ENCODE peak calls at places on chromosomes 5 and 9, in nine cellular contexts. One of them, this sample, is unnamed.

GRCh38 chr9:3290231-3290840 is 235.5 kb downstream of the RFX3 start:
- DNase-seq in Daoy: no peak
- DNase-seq in AG04450: no peak
- DNase-seq in stimulated activated CD4-positive, alpha-beta T cell treated with anti-CD3 and anti-CD28 coated beads, Interleukin-1b, Interleukin-23, amount 100 ng/mL, for 24 hours: no peak
- DNase-seq in iPS-NIHi11: no peak
- DNase-seq in AG08395: no peak
- DNase-seq in Kasumi-1: no peak
- DNase-seq in GM03348: no peak
- DNase-seq in iris pigment epithelial cell: no peak
- DNase-seq in this sample: no peak

GRCh38 chr5:117405197-117405596 is 830.6 kb upstream of the SEMA6A start:
- DNase-seq in AG08395: no peak
- DNase-seq in Kasumi-1: no peak
- DNase-seq in iPS-NIHi11: no peak
- DNase-seq in Daoy: no peak
- DNase-seq in GM03348: no peak
- DNase-seq in iris pigment epithelial cell: no peak
- DNase-seq in AG04450: no peak
- DNase-seq in stimulated activated CD4-positive, alpha-beta T cell treated with anti-CD3 and anti-CD28 coated beads, Interleukin-1b, Interleukin-23, amount 100 ng/mL, for 24 hours: no peak
- DNase-seq in this sample: no peak

GRCh38 chr9:129459550-129460322 is 161.2 kb downstream of the C9orf50 start:
- DNase-seq in Daoy: no peak
- DNase-seq in GM03348: no peak
- DNase-seq in iPS-NIHi11: no peak
- DNase-seq in iris pigment epithelial cell: no peak
- DNase-seq in AG08395: no peak
- DNase-seq in Kasumi-1: peak
- DNase-seq in stimulated activated CD4-positive, alpha-beta T cell treated with anti-CD3 and anti-CD28 coated beads, Interleukin-1b, Interleukin-23, amount 100 ng/mL, for 24 hours: no peak
- DNase-seq in AG04450: no peak
- DNase-seq in this sample: no peak

GRCh38 chr5:82421119-82421518 is 143.0 kb upstream of the RPS23 start:
- DNase-seq in AG04450: peak
- DNase-seq in iPS-NIHi11: no peak
- DNase-seq in stimulated activated CD4-positive, alpha-beta T cell treated with anti-CD3 and anti-CD28 coated beads, Interleukin-1b, Interleukin-23, amount 100 ng/mL, for 24 hours: no peak
- DNase-seq in iris pigment epithelial cell: peak
- DNase-seq in AG08395: no peak
- DNase-seq in GM03348: peak
- DNase-seq in Kasumi-1: no peak
- DNase-seq in Daoy: peak
- DNase-seq in this sample: no peak

GRCh38 chr5:154141686-154142300 is 48.7 kb upstream of the GALNT10 start:
- DNase-seq in AG04450: no peak
- DNase-seq in Kasumi-1: no peak
- DNase-seq in Daoy: no peak
- DNase-seq in iris pigment epithelial cell: no peak
- DNase-seq in iPS-NIHi11: no peak
- DNase-seq in stimulated activated CD4-positive, alpha-beta T cell treated with anti-CD3 and anti-CD28 coated beads, Interleukin-1b, Interleukin-23, amount 100 ng/mL, for 24 hours: no peak
- DNase-seq in AG08395: peak
- DNase-seq in GM03348: no peak
- DNase-seq in this sample: no peak

GRCh38 chr9:2722715-2723114 is 5.4 kb downstream of the KCNV2 start:
- DNase-seq in GM03348: peak
- DNase-seq in Daoy: peak
- DNase-seq in stimulated activated CD4-positive, alpha-beta T cell treated with anti-CD3 and anti-CD28 coated beads, Interleukin-1b, Interleukin-23, amount 100 ng/mL, for 24 hours: no peak
- DNase-seq in iris pigment epithelial cell: peak
- DNase-seq in AG04450: no peak
- DNase-seq in Kasumi-1: no peak
- DNase-seq in iPS-NIHi11: peak
- DNase-seq in AG08395: peak
- DNase-seq in this sample: no peak

GRCh38 chr9:88387733-88388202 is 476 bp upstream of the SPIN1 start:
- DNase-seq in iris pigment epithelial cell: peak
- DNase-seq in iPS-NIHi11: peak
- DNase-seq in Daoy: peak
- DNase-seq in stimulated activated CD4-positive, alpha-beta T cell treated with anti-CD3 and anti-CD28 coated beads, Interleukin-1b, Interleukin-23, amount 100 ng/mL, for 24 hours: no peak
- DNase-seq in AG04450: no peak
- DNase-seq in Kasumi-1: peak
- DNase-seq in GM03348: peak
- DNase-seq in AG08395: peak
- DNase-seq in this sample: peak

GRCh38 chr5:122523776-122524175 is 211.7 kb downstream of the SNCAIP start:
- DNase-seq in Kasumi-1: no peak
- DNase-seq in GM03348: no peak
- DNase-seq in stimulated activated CD4-positive, alpha-beta T cell treated with anti-CD3 and anti-CD28 coated beads, Interleukin-1b, Interleukin-23, amount 100 ng/mL, for 24 hours: no peak
- DNase-seq in iPS-NIHi11: no peak
- DNase-seq in iris pigment epithelial cell: no peak
- DNase-seq in AG04450: no peak
- DNase-seq in AG08395: no peak
- DNase-seq in Daoy: no peak
- DNase-seq in this sample: no peak

GRCh38 chr5:80569961-80570786 is at the start of gene ANKRD34B:
- DNase-seq in Daoy: peak
- DNase-seq in iPS-NIHi11: peak
- DNase-seq in AG04450: no peak
- DNase-seq in iris pigment epithelial cell: peak
- DNase-seq in stimulated activated CD4-positive, alpha-beta T cell treated with anti-CD3 and anti-CD28 coated beads, Interleukin-1b, Interleukin-23, amount 100 ng/mL, for 24 hours: no peak
- DNase-seq in Kasumi-1: no peak
- DNase-seq in GM03348: peak
- DNase-seq in AG08395: no peak
- DNase-seq in this sample: no peak

GRCh38 chr9:136623849-136624183 is 38.9 kb upstream of the EGFL7 start:
- DNase-seq in Kasumi-1: no peak
- DNase-seq in iris pigment epithelial cell: no peak
- DNase-seq in GM03348: no peak
- DNase-seq in AG08395: no peak
- DNase-seq in iPS-NIHi11: no peak
- DNase-seq in Daoy: no peak
- DNase-seq in AG04450: no peak
- DNase-seq in stimulated activated CD4-positive, alpha-beta T cell treated with anti-CD3 and anti-CD28 coated beads, Interleukin-1b, Interleukin-23, amount 100 ng/mL, for 24 hours: no peak
- DNase-seq in this sample: no peak

GRCh38 chr5:3845249-3845648 is 249.6 kb downstream of the IRX1 start:
- DNase-seq in Kasumi-1: no peak
- DNase-seq in GM03348: no peak
- DNase-seq in stimulated activated CD4-positive, alpha-beta T cell treated with anti-CD3 and anti-CD28 coated beads, Interleukin-1b, Interleukin-23, amount 100 ng/mL, for 24 hours: no peak
- DNase-seq in iPS-NIHi11: no peak
- DNase-seq in AG08395: no peak
- DNase-seq in AG04450: no peak
- DNase-seq in iris pigment epithelial cell: no peak
- DNase-seq in Daoy: peak
- DNase-seq in this sample: no peak

GRCh38 chr5:83026507-83026906 is 50.7 kb downstream of the TMEM167A start:
- DNase-seq in GM03348: no peak
- DNase-seq in AG04450: no peak
- DNase-seq in Daoy: no peak
- DNase-seq in stimulated activated CD4-positive, alpha-beta T cell treated with anti-CD3 and anti-CD28 coated beads, Interleukin-1b, Interleukin-23, amount 100 ng/mL, for 24 hours: no peak
- DNase-seq in iPS-NIHi11: peak
- DNase-seq in AG08395: no peak
- DNase-seq in Kasumi-1: no peak
- DNase-seq in iris pigment epithelial cell: no peak
- DNase-seq in this sample: no peak

GRCh38 chr5:81234801-81235200 is 1.7 kb downstream of the CKMT2 start:
- DNase-seq in Kasumi-1: no peak
- DNase-seq in AG08395: no peak
- DNase-seq in GM03348: no peak
- DNase-seq in AG04450: no peak
- DNase-seq in iris pigment epithelial cell: no peak
- DNase-seq in stimulated activated CD4-positive, alpha-beta T cell treated with anti-CD3 and anti-CD28 coated beads, Interleukin-1b, Interleukin-23, amount 100 ng/mL, for 24 hours: no peak
- DNase-seq in Daoy: no peak
- DNase-seq in iPS-NIHi11: no peak
- DNase-seq in this sample: no peak

GRCh38 chr9:86099695-86100364 is 472 bp upstream of the GOLM1 start:
- DNase-seq in Daoy: peak
- DNase-seq in GM03348: peak
- DNase-seq in iris pigment epithelial cell: peak
- DNase-seq in iPS-NIHi11: no peak
- DNase-seq in stimulated activated CD4-positive, alpha-beta T cell treated with anti-CD3 and anti-CD28 coated beads, Interleukin-1b, Interleukin-23, amount 100 ng/mL, for 24 hours: no peak
- DNase-seq in Kasumi-1: peak
- DNase-seq in AG04450: no peak
- DNase-seq in AG08395: peak
- DNase-seq in this sample: no peak

GRCh38 chr5:1973391-1974013 is 90.8 kb upstream of the IRX4 start:
- DNase-seq in AG04450: no peak
- DNase-seq in iris pigment epithelial cell: no peak
- DNase-seq in AG08395: no peak
- DNase-seq in GM03348: no peak
- DNase-seq in Daoy: no peak
- DNase-seq in stimulated activated CD4-positive, alpha-beta T cell treated with anti-CD3 and anti-CD28 coated beads, Interleukin-1b, Interleukin-23, amount 100 ng/mL, for 24 hours: no peak
- DNase-seq in Kasumi-1: no peak
- DNase-seq in iPS-NIHi11: no peak
- DNase-seq in this sample: no peak

GRCh38 chr5:148998174-148998797 is 64.6 kb downstream of the SH3TC2 start:
- DNase-seq in iris pigment epithelial cell: peak
- DNase-seq in iPS-NIHi11: peak
- DNase-seq in AG08395: peak
- DNase-seq in Kasumi-1: peak
- DNase-seq in stimulated activated CD4-positive, alpha-beta T cell treated with anti-CD3 and anti-CD28 coated beads, Interleukin-1b, Interleukin-23, amount 100 ng/mL, for 24 hours: no peak
- DNase-seq in GM03348: peak
- DNase-seq in AG04450: no peak
- DNase-seq in Daoy: peak
- DNase-seq in this sample: no peak

GRCh38 chr5:93601433-93602175 is 18.6 kb downstream of the NR2F1 start:
- DNase-seq in iPS-NIHi11: no peak
- DNase-seq in Daoy: no peak
- DNase-seq in AG04450: no peak
- DNase-seq in AG08395: no peak
- DNase-seq in GM03348: no peak
- DNase-seq in stimulated activated CD4-positive, alpha-beta T cell treated with anti-CD3 and anti-CD28 coated beads, Interleukin-1b, Interleukin-23, amount 100 ng/mL, for 24 hours: no peak
- DNase-seq in Kasumi-1: no peak
- DNase-seq in iris pigment epithelial cell: peak
- DNase-seq in this sample: no peak

GRCh38 chr5:135830384-135831275 is 3.8 kb upstream of the SLC25A48 start:
- DNase-seq in iris pigment epithelial cell: no peak
- DNase-seq in Daoy: no peak
- DNase-seq in AG08395: no peak
- DNase-seq in stimulated activated CD4-positive, alpha-beta T cell treated with anti-CD3 and anti-CD28 coated beads, Interleukin-1b, Interleukin-23, amount 100 ng/mL, for 24 hours: no peak
- DNase-seq in iPS-NIHi11: no peak
- DNase-seq in GM03348: peak
- DNase-seq in Kasumi-1: no peak
- DNase-seq in AG04450: no peak
- DNase-seq in this sample: no peak

GRCh38 chr5:79976759-79977515 is 14.1 kb downstream of the MTX3 start:
- DNase-seq in Kasumi-1: no peak
- DNase-seq in AG08395: no peak
- DNase-seq in GM03348: no peak
- DNase-seq in iPS-NIHi11: no peak
- DNase-seq in iris pigment epithelial cell: peak
- DNase-seq in stimulated activated CD4-positive, alpha-beta T cell treated with anti-CD3 and anti-CD28 coated beads, Interleukin-1b, Interleukin-23, amount 100 ng/mL, for 24 hours: no peak
- DNase-seq in AG04450: no peak
- DNase-seq in Daoy: no peak
- DNase-seq in this sample: no peak

GRCh38 chr9:37994639-37995347 is 74.2 kb downstream of the SHB start:
- DNase-seq in AG08395: peak
- DNase-seq in stimulated activated CD4-positive, alpha-beta T cell treated with anti-CD3 and anti-CD28 coated beads, Interleukin-1b, Interleukin-23, amount 100 ng/mL, for 24 hours: no peak
- DNase-seq in GM03348: peak
- DNase-seq in iPS-NIHi11: no peak
- DNase-seq in AG04450: peak
- DNase-seq in Daoy: peak
- DNase-seq in iris pigment epithelial cell: peak
- DNase-seq in Kasumi-1: peak
- DNase-seq in this sample: no peak

GRCh38 chr9:69085523-69086283 is 50.2 kb downstream of the FXN start:
- DNase-seq in GM03348: peak
- DNase-seq in Kasumi-1: no peak
- DNase-seq in iPS-NIHi11: no peak
- DNase-seq in Daoy: no peak
- DNase-seq in stimulated activated CD4-positive, alpha-beta T cell treated with anti-CD3 and anti-CD28 coated beads, Interleukin-1b, Interleukin-23, amount 100 ng/mL, for 24 hours: no peak
- DNase-seq in AG08395: peak
- DNase-seq in AG04450: no peak
- DNase-seq in iris pigment epithelial cell: peak
- DNase-seq in this sample: no peak

GRCh38 chr9:116549786-116550660 is 137.1 kb upstream of the TRIM32 start:
- DNase-seq in GM03348: no peak
- DNase-seq in AG04450: no peak
- DNase-seq in iris pigment epithelial cell: peak
- DNase-seq in iPS-NIHi11: no peak
- DNase-seq in Kasumi-1: no peak
- DNase-seq in AG08395: no peak
- DNase-seq in stimulated activated CD4-positive, alpha-beta T cell treated with anti-CD3 and anti-CD28 coated beads, Interleukin-1b, Interleukin-23, amount 100 ng/mL, for 24 hours: no peak
- DNase-seq in Daoy: peak
- DNase-seq in this sample: no peak

This sample was measured in GF-D8.